ENCODE peak calls at places on chromosomes 12 and 14, in four cellular contexts. One of them, this sample, is unnamed.

GRCh38 chr12:25648460-25648859 is 95.4 kb upstream of the LMNTD1 start:
- DNase-seq in mammary epithelial cell: peak; percentile 78
- DNase-seq in ascending aorta: no peak
- DNase-seq in body of pancreas: peak; percentile 54
- DNase-seq in this sample: peak; percentile 80

GRCh38 chr14:37697489-37698121 is 102.2 kb downstream of the TTC6 start:
- DNase-seq in mammary epithelial cell: peak; percentile 50
- DNase-seq in body of pancreas: no peak
- DNase-seq in ascending aorta: no peak
- DNase-seq in this sample: no peak

GRCh38 chr12:92503977-92504966 is 198.5 kb upstream of the PLEKHG7 start:
- DNase-seq in mammary epithelial cell: no peak
- DNase-seq in ascending aorta: peak; percentile 68
- DNase-seq in body of pancreas: peak; percentile 79
- DNase-seq in this sample: no peak

GRCh38 chr14:54773171-54774006 is 129.2 kb downstream of the GCH1 start:
- DNase-seq in mammary epithelial cell: peak; percentile 99
- DNase-seq in body of pancreas: peak; percentile 71
- DNase-seq in ascending aorta: peak; percentile 98
- DNase-seq in this sample: peak; percentile 89

GRCh38 chr14:100813291-100813690 is 12.6 kb upstream of the MEG3 start:
- DNase-seq in mammary epithelial cell: no peak
- DNase-seq in ascending aorta: no peak
- DNase-seq in body of pancreas: no peak
- DNase-seq in this sample: no peak

GRCh38 chr14:100894416-100894815 is 9.1 kb downstream of the RTL1 start:
- DNase-seq in body of pancreas: no peak
- DNase-seq in mammary epithelial cell: no peak
- DNase-seq in ascending aorta: peak; percentile 53
- DNase-seq in this sample: peak; percentile 6

GRCh38 chr14:93073833-93074769 is 41.6 kb downstream of the ITPK1 start:
- DNase-seq in mammary epithelial cell: peak; percentile 32
- DNase-seq in body of pancreas: no peak
- DNase-seq in ascending aorta: no peak
- DNase-seq in this sample: no peak

GRCh38 chr12:106126441-106127288 is 12.1 kb downstream of the NUAK1 start:
- DNase-seq in body of pancreas: no peak
- DNase-seq in mammary epithelial cell: peak; percentile 58
- DNase-seq in ascending aorta: no peak
- DNase-seq in this sample: no peak

GRCh38 chr14:70809238-70810214 is at the start of gene MAP3K9:
- DNase-seq in ascending aorta: peak; percentile 89
- DNase-seq in mammary epithelial cell: peak; percentile 99
- DNase-seq in body of pancreas: peak; percentile 98
- DNase-seq in this sample: peak; percentile 94

GRCh38 chr12:46950116-46950515 is 124.3 kb upstream of the SLC38A4 start:
- DNase-seq in mammary epithelial cell: peak; percentile 41
- DNase-seq in body of pancreas: no peak
- DNase-seq in ascending aorta: no peak
- DNase-seq in this sample: no peak

GRCh38 chr12:75170786-75171185 is 38.9 kb downstream of the KCNC2 start:
- DNase-seq in body of pancreas: no peak
- DNase-seq in ascending aorta: no peak
- DNase-seq in mammary epithelial cell: no peak
- DNase-seq in this sample: no peak

GRCh38 chr12:12338528-12339168 is 11.4 kb downstream of the MANSC1 start:
- DNase-seq in ascending aorta: peak; percentile 61
- DNase-seq in body of pancreas: no peak
- DNase-seq in mammary epithelial cell: peak; percentile 81
- DNase-seq in this sample: no peak

GRCh38 chr14:24058260-24058950 is 6.6 kb downstream of the CARMIL3 start:
- DNase-seq in mammary epithelial cell: peak; percentile 50
- DNase-seq in body of pancreas: peak; percentile 94
- DNase-seq in ascending aorta: peak; percentile 86
- DNase-seq in this sample: peak; percentile 79

GRCh38 chr12:12244341-12244740 is 22.5 kb downstream of the LRP6 start:
- DNase-seq in body of pancreas: no peak
- DNase-seq in ascending aorta: no peak
- DNase-seq in mammary epithelial cell: no peak
- DNase-seq in this sample: no peak

GRCh38 chr12:14211829-14212455 is 153.5 kb upstream of the ATF7IP start:
- DNase-seq in body of pancreas: no peak
- DNase-seq in ascending aorta: no peak
- DNase-seq in mammary epithelial cell: no peak
- DNase-seq in this sample: no peak

GRCh38 chr14:101118746-101119610 is 215.5 kb upstream of the RTL1 start:
- DNase-seq in body of pancreas: no peak
- DNase-seq in ascending aorta: peak; percentile 46
- DNase-seq in mammary epithelial cell: no peak
- DNase-seq in this sample: no peak

GRCh38 chr14:50599700-50600444 is 39.9 kb downstream of the ATL1 start:
- DNase-seq in body of pancreas: no peak
- DNase-seq in mammary epithelial cell: peak; percentile 76
- DNase-seq in ascending aorta: no peak
- DNase-seq in this sample: no peak

GRCh38 chr12:54173066-54173726 is 15.6 kb downstream of the SMUG1 start:
- DNase-seq in body of pancreas: peak; percentile 38
- DNase-seq in ascending aorta: no peak
- DNase-seq in mammary epithelial cell: peak; percentile 39
- DNase-seq in this sample: peak; percentile 63

GRCh38 chr12:65878540-65878939 is 54.3 kb downstream of the HMGA2 start:
- DNase-seq in mammary epithelial cell: no peak
- DNase-seq in body of pancreas: no peak
- DNase-seq in ascending aorta: no peak
- DNase-seq in this sample: no peak

GRCh38 chr12:68900241-68900640 is 32.7 kb downstream of the CPM start:
- DNase-seq in mammary epithelial cell: no peak
- DNase-seq in ascending aorta: no peak
- DNase-seq in body of pancreas: no peak
- DNase-seq in this sample: no peak

GRCh38 chr12:116524311-116524710 is 34.9 kb upstream of the MAP1LC3B2 start:
- DNase-seq in ascending aorta: no peak
- DNase-seq in mammary epithelial cell: no peak
- DNase-seq in body of pancreas: no peak
- DNase-seq in this sample: no peak

GRCh38 chr14:71529855-71530254 is 402.4 kb upstream of the RGS6 start:
- DNase-seq in body of pancreas: peak; percentile 17
- DNase-seq in ascending aorta: peak; percentile 86
- DNase-seq in mammary epithelial cell: no peak
- DNase-seq in this sample: peak; percentile 66

GRCh38 chr14:91354979-91355685 is 62.5 kb downstream of the CCDC88C start:
- DNase-seq in body of pancreas: no peak
- DNase-seq in ascending aorta: no peak
- DNase-seq in mammary epithelial cell: no peak
- DNase-seq in this sample: peak; percentile 34

GRCh38 chr14:87615050-87615449 is 377.9 kb downstream of the GALC start:
- DNase-seq in mammary epithelial cell: no peak
- DNase-seq in ascending aorta: no peak
- DNase-seq in body of pancreas: no peak
- DNase-seq in this sample: no peak

GRCh38 chr12:27969901-27970390 is 2.6 kb downstream of the PTHLH start:
- DNase-seq in body of pancreas: peak; percentile 79
- DNase-seq in ascending aorta: peak; percentile 74
- DNase-seq in mammary epithelial cell: peak; percentile 95
- DNase-seq in this sample: peak; percentile 45

GRCh38 chr12:118544569-118544968 is 168.2 kb downstream of the SUDS3 start:
- DNase-seq in body of pancreas: no peak
- DNase-seq in mammary epithelial cell: peak; percentile 4
- DNase-seq in ascending aorta: no peak
- DNase-seq in this sample: no peak

GRCh38 chr12:47811581-47812484 is 7.9 kb downstream of the HDAC7 start:
- DNase-seq in mammary epithelial cell: no peak
- DNase-seq in body of pancreas: no peak
- DNase-seq in ascending aorta: peak; percentile 94
- DNase-seq in this sample: no peak

GRCh38 chr14:104435147-104436046 is 144.2 kb upstream of the C14orf180 start:
- DNase-seq in ascending aorta: peak; percentile 38
- DNase-seq in mammary epithelial cell: no peak
- DNase-seq in body of pancreas: no peak
- DNase-seq in this sample: no peak

GRCh38 chr12:125332900-125333299 is 267.7 kb downstream of the AACS start:
- DNase-seq in mammary epithelial cell: no peak
- DNase-seq in body of pancreas: no peak
- DNase-seq in ascending aorta: no peak
- DNase-seq in this sample: no peak

GRCh38 chr12:6074979-6075585 is 49.4 kb downstream of the VWF start:
- DNase-seq in ascending aorta: no peak
- DNase-seq in body of pancreas: no peak
- DNase-seq in mammary epithelial cell: no peak
- DNase-seq in this sample: no peak

GRCh38 chr12:52197371-52198231 is 5.8 kb upstream of the KRT80 start:
- DNase-seq in ascending aorta: peak; percentile 73
- DNase-seq in mammary epithelial cell: no peak
- DNase-seq in body of pancreas: peak; percentile 85
- DNase-seq in this sample: no peak

GRCh38 chr12:89919241-89919906 is 210.7 kb upstream of the ATP2B1 start:
- DNase-seq in ascending aorta: no peak
- DNase-seq in body of pancreas: no peak
- DNase-seq in mammary epithelial cell: no peak
- DNase-seq in this sample: no peak

GRCh38 chr12:57107456-57107855 is 3.7 kb downstream of the STAT6 start:
- DNase-seq in body of pancreas: no peak
- DNase-seq in mammary epithelial cell: no peak
- DNase-seq in ascending aorta: peak; percentile 49
- DNase-seq in this sample: no peak

GRCh38 chr14:87999282-87999681 is 5.7 kb upstream of the GPR65 start:
- DNase-seq in mammary epithelial cell: no peak
- DNase-seq in ascending aorta: no peak
- DNase-seq in body of pancreas: no peak
- DNase-seq in this sample: no peak

GRCh38 chr12:716506-716905 is 35.9 kb upstream of the WNK1 start:
- DNase-seq in ascending aorta: no peak
- DNase-seq in mammary epithelial cell: no peak
- DNase-seq in body of pancreas: no peak
- DNase-seq in this sample: no peak

GRCh38 chr12:14454098-14454907 is 88.8 kb downstream of the ATF7IP start:
- DNase-seq in body of pancreas: peak; percentile 23
- DNase-seq in ascending aorta: no peak
- DNase-seq in mammary epithelial cell: peak; percentile 44
- DNase-seq in this sample: peak; percentile 45

GRCh38 chr14:29243355-29243754 is 476.8 kb downstream of the FOXG1 start:
- DNase-seq in ascending aorta: no peak
- DNase-seq in body of pancreas: no peak
- DNase-seq in mammary epithelial cell: no peak
- DNase-seq in this sample: no peak

GRCh38 chr14:65433157-65433556 is 20.6 kb downstream of the FUT8 start:
- DNase-seq in body of pancreas: no peak
- DNase-seq in ascending aorta: no peak
- DNase-seq in mammary epithelial cell: no peak
- DNase-seq in this sample: no peak
- H3K4me1 ChIP-seq in body of pancreas: peaks cover 5% of the 10 kb centered on the region
- H3K4me1 ChIP-seq in ascending aorta: no peaks in the 10 kb centered on the region
- H3K4me1 ChIP-seq in mammary epithelial cell: no peaks in the 10 kb centered on the region
- H3K4me1 ChIP-seq in this sample: no peaks in the 10 kb centered on the region

GRCh38 chr12:109625131-109625559 is 51.6 kb downstream of the MVK start:
- DNase-seq in ascending aorta: no peak
- DNase-seq in mammary epithelial cell: peak; percentile 11
- DNase-seq in body of pancreas: no peak
- DNase-seq in this sample: peak; percentile 67
- TF ChIP-seq CTCF in ascending aorta: no peak
- TF ChIP-seq CTCF in mammary epithelial cell: peak; percentile 17
- TF ChIP-seq CTCF in body of pancreas: no peak
- TF ChIP-seq CTCF in this sample: no peak

DNA sequence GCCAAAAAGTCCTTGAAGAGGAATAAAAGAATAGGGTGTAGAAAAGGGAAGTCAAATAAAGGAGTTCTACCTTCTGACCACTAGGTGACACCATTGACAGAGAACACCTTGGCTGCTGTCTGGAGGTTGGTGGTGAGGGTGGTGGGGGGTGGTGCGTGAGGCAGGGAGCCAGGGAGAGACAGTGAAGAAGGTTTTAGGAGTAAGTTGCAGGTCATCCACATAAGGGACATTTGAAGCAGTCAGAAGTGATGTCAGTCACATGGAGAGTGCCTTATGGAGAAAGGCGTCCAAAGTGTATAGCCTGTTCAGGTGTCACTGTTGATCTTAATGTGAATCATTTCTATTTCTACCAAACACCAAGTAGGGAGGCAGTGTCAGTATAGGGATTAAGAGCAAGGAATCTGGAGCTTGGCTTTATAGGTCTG is 279.3 kb upstream of the DDHD1 start:
- DNase-seq in ascending aorta: no peak
- DNase-seq in body of pancreas: no peak
- DNase-seq in mammary epithelial cell: peak; percentile 37
- DNase-seq in this sample: peak; percentile 21
- H3K4me1 ChIP-seq in ascending aorta: no peaks in the 10 kb centered on the region
- H3K4me1 ChIP-seq in body of pancreas: no peaks in the 10 kb centered on the region
- H3K4me1 ChIP-seq in mammary epithelial cell: no peaks in the 10 kb centered on the region
- H3K4me1 ChIP-seq in this sample: no peaks in the 10 kb centered on the region

DNA sequence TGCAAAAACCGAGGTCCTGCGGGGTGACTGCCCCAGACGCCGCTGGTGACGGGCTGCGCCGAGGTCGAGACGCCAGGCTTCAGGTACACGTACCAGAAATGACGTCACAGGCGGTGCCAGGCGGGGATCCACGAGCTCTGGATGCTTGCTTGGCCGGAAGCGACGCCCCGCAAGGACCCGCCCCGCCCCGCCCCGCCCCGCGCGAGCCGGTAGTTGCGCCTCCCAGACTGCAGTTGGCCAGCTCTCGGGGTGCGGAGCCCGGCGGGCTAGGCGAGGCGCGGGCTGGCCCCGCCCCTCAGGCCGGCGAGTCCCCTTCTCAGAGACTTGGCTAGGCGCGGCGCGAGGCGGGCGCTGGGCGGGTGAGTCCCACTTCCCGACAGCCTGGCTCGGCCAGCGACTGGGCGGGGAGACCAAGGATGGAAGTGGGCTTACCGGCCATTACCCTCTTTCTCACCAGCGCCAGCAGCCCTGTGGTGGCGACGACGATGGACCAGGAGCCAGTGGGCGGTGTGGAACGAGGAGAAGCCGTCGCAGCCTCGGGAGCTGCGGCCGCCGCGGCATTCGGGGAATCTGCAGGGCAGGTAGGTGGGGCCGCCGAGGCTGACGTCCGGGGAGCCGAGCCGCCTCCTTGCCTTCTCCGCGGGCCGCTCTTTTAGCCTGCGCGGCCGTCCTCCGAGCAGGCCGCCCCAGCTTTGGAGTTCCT is at the start of gene FAM177A1:
- DNase-seq in mammary epithelial cell: peak; percentile 98
- DNase-seq in body of pancreas: peak; percentile 99
- DNase-seq in ascending aorta: peak; percentile 100
- DNase-seq in this sample: peak; percentile 99
- TF ChIP-seq CTCF in mammary epithelial cell: no peak
- TF ChIP-seq CTCF in body of pancreas: no peak
- TF ChIP-seq CTCF in ascending aorta: no peak
- TF ChIP-seq CTCF in this sample: no peak

This sample was measured in BE2C.